ENCODE peak calls at places on chromosome 22, in nine cellular contexts. T is sigmoid colon; R is cardiac muscle cell; N is right atrium auricular region; C is heart left ventricle; E is CD8-positive, alpha-beta T cell; A is pancreas; D is heart right ventricle; V is dorsolateral prefrontal cortex. H is an unnamed sample.

GRCh38 chr22:25021976-25022711 is 69.6 kb downstream of the KIAA1671 start:
- DNase-seq in T (no peak), R (peak; percentile 8), N (no peak), C (peak; percentile 62), E (no peak), A (peak; percentile 80), D (peak; percentile 38), V (no peak), H (no peak)

GRCh38 chr22:50463188-50463900 is 11.5 kb downstream of the SBF1 start:
- DNase-seq in T (no peak), R (no peak), N (no peak), C (no peak), E (no peak), A (no peak), D (no peak), V (no peak), H (no peak)

GRCh38 chr22:29026579-29026978 is 35.1 kb downstream of the C22orf31 start:
- DNase-seq in T (no peak), R (no peak), N (no peak), C (no peak), E (no peak), A (no peak), D (no peak), V (no peak), H (no peak)

GRCh38 chr22:47178339-47178738 is 415.9 kb downstream of the TBC1D22A start:
- DNase-seq in T (no peak), R (no peak), N (no peak), C (no peak), E (no peak), A (peak; percentile 5), D (no peak), V (peak; percentile 1), H (peak; percentile 33)

GRCh38 chr22:31046591-31047226 is 34.4 kb upstream of the SMTN start:
- DNase-seq in T (peak; percentile 86), R (peak; percentile 81), N (peak; percentile 66), C (peak; percentile 87), E (no peak), A (no peak), D (peak; percentile 80), V (no peak), H (no peak)

GRCh38 chr22:47275479-47276218 is 513.2 kb downstream of the TBC1D22A start:
- DNase-seq in T (peak; percentile 35), R (peak; percentile 14), N (no peak), C (peak; percentile 20), E (no peak), A (no peak), D (no peak), V (no peak), H (no peak)

GRCh38 chr22:33919591-33920501 is at the start of gene LARGE1:
- DNase-seq in T (peak; percentile 79), R (peak; percentile 47), N (peak; percentile 60), C (peak; percentile 63), E (peak; percentile 5), A (peak; percentile 55), D (peak; percentile 54), V (peak; percentile 55), H (no peak)

GRCh38 chr22:44304354-44304753 is 8.4 kb downstream of the SHISAL1 start:
- DNase-seq in T (no peak), R (peak; percentile 18), N (no peak), C (no peak), E (no peak), A (no peak), D (no peak), V (no peak), H (no peak)

GRCh38 chr22:36858966-36859365 is 1.8 kb upstream of the NCF4 start:
- DNase-seq in T (no peak), R (no peak), N (no peak), C (no peak), E (no peak), A (no peak), D (no peak), V (no peak), H (no peak)

GRCh38 chr22:43377486-43377995 is 34.3 kb upstream of the MPPED1 start:
- DNase-seq in T (no peak), R (peak; percentile 37), N (no peak), C (no peak), E (no peak), A (no peak), D (no peak), V (peak; percentile 63), H (no peak)

GRCh38 chr22:50696799-50697561 is 24.4 kb downstream of the SHANK3 start:
- DNase-seq in T (peak; percentile 64), R (peak; percentile 39), N (no peak), C (peak; percentile 30), E (no peak), A (no peak), D (peak; percentile 30), V (peak; percentile 47), H (no peak)

GRCh38 chr22:36762687-36763260 is 13.1 kb downstream of the IFT27 start:
- DNase-seq in T (peak; percentile 95), R (peak; percentile 58), N (peak; percentile 63), C (peak; percentile 83), E (no peak), A (no peak), D (peak; percentile 70), V (no peak), H (peak; percentile 59)

GRCh38 chr22:22080270-22080669 is 97.7 kb upstream of the TOP3B start:
- DNase-seq in T (no peak), R (no peak), N (peak; percentile 53), C (no peak), E (no peak), A (no peak), D (no peak), V (no peak), H (no peak)

GRCh38 chr22:43381693-43382092 is 30.1 kb upstream of the MPPED1 start:
- DNase-seq in T (peak; percentile 3), R (peak; percentile 11), N (no peak), C (no peak), E (no peak), A (no peak), D (no peak), V (no peak), H (no peak)

GRCh38 chr22:44648821-44649566 is 53.0 kb upstream of the PRR5 start:
- DNase-seq in T (peak; percentile 81), R (peak; percentile 77), N (no peak), C (peak; percentile 41), E (no peak), A (no peak), D (no peak), V (no peak), H (no peak)

GRCh38 chr22:29314537-29315285 is 786 bp downstream of the RASL10A start:
- DNase-seq in T (no peak), R (no peak), N (no peak), C (peak; percentile 24), E (no peak), A (no peak), D (no peak), V (peak; percentile 44), H (no peak)

DNA sequence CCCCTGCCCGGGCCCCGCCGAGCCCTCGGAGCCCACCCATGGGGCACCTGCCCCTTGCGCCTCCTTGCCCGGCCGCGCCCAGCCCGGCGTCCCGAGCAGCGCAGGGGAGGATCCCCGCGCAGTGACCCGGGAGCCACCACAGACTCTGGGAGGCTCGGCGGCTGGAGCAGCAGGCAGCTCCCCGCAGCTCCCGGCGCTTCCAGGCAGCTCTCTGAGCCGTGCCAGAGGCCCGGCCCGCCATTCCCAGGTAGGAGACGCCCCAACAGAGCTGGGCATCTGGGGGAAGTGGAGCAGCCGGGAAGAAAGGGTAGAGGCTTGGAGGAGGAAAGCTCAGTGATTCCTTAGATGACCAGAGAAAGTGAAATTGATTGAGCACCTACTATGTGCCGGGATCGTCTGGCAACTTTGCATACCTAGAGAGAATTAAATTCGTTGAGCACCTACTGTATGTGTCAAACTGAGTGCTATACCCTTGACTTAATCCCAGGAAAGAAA is 670 bp downstream of the RASD2 start:
- DNase-seq in T (no peak), R (no peak), N (no peak), C (peak; percentile 42), E (no peak), A (peak; percentile 19), D (no peak), V (no peak), H (no peak)
- H3K4me3 ChIP-seq in T (peak overlapping the region; percentile 63), R (peak overlapping the region; percentile 51), N (peak overlapping the region; percentile 58), C (peak overlapping the region; percentile 48), E (peak overlapping the region; percentile 57), A (peak overlapping the region; percentile 56), D (peak overlapping the region; percentile 56), V (peak overlapping the region; percentile 70), H (peak overlapping the region; percentile 77)

DNA sequence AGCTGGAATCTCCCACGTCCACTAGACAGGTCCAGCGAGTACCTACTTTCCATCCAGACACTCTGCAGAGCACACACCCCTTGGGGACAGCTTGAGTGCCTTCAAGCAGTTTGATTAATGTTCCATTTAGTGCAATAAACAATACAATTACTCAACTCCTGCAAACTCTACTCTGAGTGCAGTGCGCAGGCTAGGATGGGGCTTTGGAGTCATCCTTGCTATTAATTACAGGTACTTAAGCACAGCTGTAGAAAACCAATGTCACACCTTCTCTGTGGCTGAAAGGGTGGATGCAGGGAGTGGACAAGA is 82.6 kb downstream of the MN1 start:
- DNase-seq in T (no peak), R (no peak), N (no peak), C (no peak), E (no peak), A (no peak), D (no peak), V (no peak), H (no peak)
- H3K27ac ChIP-seq in T (peak overlapping the region; percentile 55), R (no peak overlapping the region), N (peak overlapping the region; percentile 41), C (peak overlapping the region; percentile 76), E (no peak overlapping the region), A (no peak overlapping the region), D (peak overlapping the region; percentile 34), V (peak overlapping the region; percentile 91), H (no peak overlapping the region)

DNA sequence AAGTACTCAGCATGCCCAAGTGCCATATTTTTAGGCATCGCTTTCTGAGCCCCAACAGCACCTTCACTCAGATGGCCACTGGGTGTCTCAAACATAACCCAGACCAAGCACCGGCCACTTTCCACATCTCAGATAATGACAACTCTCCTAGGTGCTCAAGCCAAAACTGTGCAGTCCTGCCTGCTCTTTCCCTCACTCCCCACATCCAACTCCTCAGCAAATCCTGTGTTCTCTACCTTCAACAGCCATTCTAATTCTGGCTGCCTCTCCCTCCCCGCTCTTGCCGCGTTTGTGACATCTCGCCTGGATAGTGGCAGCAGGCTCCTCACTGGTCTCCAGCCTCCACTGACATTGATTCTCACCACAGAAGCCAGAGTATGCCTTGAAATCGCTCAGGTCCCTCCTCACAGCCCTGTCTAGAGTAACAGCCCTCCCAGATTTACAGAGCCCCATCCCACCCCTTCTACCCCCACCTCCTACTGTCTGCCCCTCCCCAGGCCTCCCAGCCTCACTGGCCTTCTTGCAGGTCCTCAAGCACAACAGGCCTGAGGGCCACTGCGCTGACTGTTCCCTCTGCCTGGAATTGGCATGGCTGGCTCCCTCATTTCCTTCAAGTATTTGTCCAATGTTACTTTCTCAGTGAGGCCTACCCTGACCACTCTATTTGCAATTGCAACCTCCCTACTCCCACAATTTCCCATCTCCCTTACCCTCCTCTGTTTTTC is 1.3 kb upstream of the PHETA2 start:
- DNase-seq in T (no peak), R (no peak), N (no peak), C (peak; percentile 52), E (no peak), A (peak; percentile 8), D (no peak), V (no peak), H (no peak)
- TF ChIP-seq CTCF in T (no peak), R (no peak), N (no peak), C (no peak), E (no peak), A (no peak), D (no peak), V (no peak), H (no peak)

DNA sequence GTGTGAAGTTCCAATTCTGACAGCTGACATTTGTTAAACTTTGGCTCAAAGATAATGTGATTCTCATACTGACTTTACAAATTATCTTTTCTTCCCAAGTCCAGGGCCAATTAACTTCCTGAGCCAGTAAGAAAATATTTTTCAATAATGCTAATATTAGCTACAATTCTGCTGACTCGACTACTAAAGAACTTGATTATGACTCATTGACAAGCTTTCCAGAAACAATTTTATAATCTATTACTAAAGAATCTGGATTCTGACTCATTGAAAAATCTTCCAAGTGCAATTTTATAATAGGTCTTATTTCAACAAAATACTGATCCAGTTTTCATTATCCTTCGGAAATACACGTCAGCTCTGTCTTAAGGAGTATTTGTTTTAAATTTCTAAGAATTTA is 12.9 kb upstream of the XKR3 start:
- DNase-seq in T (no peak), R (no peak), N (no peak), C (no peak), E (no peak), A (no peak), D (no peak), V (no peak), H (no peak)
- H3K4me3 ChIP-seq in T (no peak overlapping the region), R (no peak overlapping the region), N (no peak overlapping the region), C (no peak overlapping the region), E (no peak overlapping the region), A (no peak overlapping the region), D (no peak overlapping the region), V (no peak overlapping the region), H (no peak overlapping the region)